ENCODE peak calls at places on chromosomes 2 and 18, in seven cellular contexts. One of them, this sample, is unnamed.

GRCh38 chr18:21894619-21895367 is 154.2 kb downstream of the MIB1 start:
- DNase-seq in IMR-90: peak
- DNase-seq in BJ: no peak
- DNase-seq in hepatocyte: no peak
- DNase-seq in cardiac fibroblast: peak
- DNase-seq in coronary artery: no peak
- DNase-seq in GM12878: no peak
- DNase-seq in this sample: no peak

GRCh38 chr2:163467206-163467605 is 268.6 kb downstream of the FIGN start:
- DNase-seq in IMR-90: no peak
- DNase-seq in BJ: no peak
- DNase-seq in hepatocyte: no peak
- DNase-seq in cardiac fibroblast: no peak
- DNase-seq in coronary artery: no peak
- DNase-seq in GM12878: no peak
- DNase-seq in this sample: no peak

GRCh38 chr18:34783485-34783884 is 73.4 kb downstream of the DTNA start:
- DNase-seq in IMR-90: peak
- DNase-seq in BJ: no peak
- DNase-seq in hepatocyte: no peak
- DNase-seq in cardiac fibroblast: peak
- DNase-seq in coronary artery: no peak
- DNase-seq in GM12878: no peak
- DNase-seq in this sample: peak

GRCh38 chr2:73839653-73840411 is 11.1 kb downstream of the STAMBP start:
- DNase-seq in IMR-90: peak
- DNase-seq in BJ: no peak
- DNase-seq in hepatocyte: no peak
- DNase-seq in cardiac fibroblast: peak
- DNase-seq in coronary artery: no peak
- DNase-seq in GM12878: no peak
- DNase-seq in this sample: no peak

GRCh38 chr2:147030966-147031760 is 813.7 kb upstream of the ACVR2A start:
- DNase-seq in IMR-90: peak
- DNase-seq in BJ: no peak
- DNase-seq in hepatocyte: peak
- DNase-seq in cardiac fibroblast: peak
- DNase-seq in coronary artery: no peak
- DNase-seq in GM12878: no peak
- DNase-seq in this sample: no peak

GRCh38 chr2:68971591-68972231 is 2.7 kb upstream of the GKN1 start:
- DNase-seq in IMR-90: peak
- DNase-seq in BJ: peak
- DNase-seq in hepatocyte: no peak
- DNase-seq in cardiac fibroblast: peak
- DNase-seq in coronary artery: no peak
- DNase-seq in GM12878: no peak
- DNase-seq in this sample: peak

GRCh38 chr2:29055586-29055985 is 18.7 kb downstream of the PCARE start:
- DNase-seq in IMR-90: no peak
- DNase-seq in BJ: no peak
- DNase-seq in hepatocyte: no peak
- DNase-seq in cardiac fibroblast: no peak
- DNase-seq in coronary artery: no peak
- DNase-seq in GM12878: no peak
- DNase-seq in this sample: no peak

GRCh38 chr2:219104107-219105050 is 43.7 kb upstream of the IHH start:
- DNase-seq in IMR-90: peak
- DNase-seq in BJ: peak
- DNase-seq in hepatocyte: no peak
- DNase-seq in cardiac fibroblast: peak
- DNase-seq in coronary artery: no peak
- DNase-seq in GM12878: no peak
- DNase-seq in this sample: peak

GRCh38 chr2:157421377-157421944 is 22.4 kb downstream of the CYTIP start:
- DNase-seq in IMR-90: no peak
- DNase-seq in BJ: no peak
- DNase-seq in hepatocyte: no peak
- DNase-seq in cardiac fibroblast: no peak
- DNase-seq in coronary artery: no peak
- DNase-seq in GM12878: no peak
- DNase-seq in this sample: no peak

GRCh38 chr2:234292955-234293228 is 204.0 kb downstream of the ARL4C start:
- DNase-seq in IMR-90: no peak
- DNase-seq in BJ: no peak
- DNase-seq in hepatocyte: no peak
- DNase-seq in cardiac fibroblast: no peak
- DNase-seq in coronary artery: no peak
- DNase-seq in GM12878: no peak
- DNase-seq in this sample: no peak

GRCh38 chr2:234291765-234292204 is 205.1 kb downstream of the ARL4C start:
- DNase-seq in IMR-90: peak
- DNase-seq in BJ: no peak
- DNase-seq in hepatocyte: peak
- DNase-seq in cardiac fibroblast: peak
- DNase-seq in coronary artery: no peak
- DNase-seq in GM12878: no peak
- DNase-seq in this sample: peak

GRCh38 chr2:234290671-234291070 is 206.2 kb downstream of the ARL4C start:
- DNase-seq in IMR-90: no peak
- DNase-seq in BJ: no peak
- DNase-seq in hepatocyte: no peak
- DNase-seq in cardiac fibroblast: no peak
- DNase-seq in coronary artery: no peak
- DNase-seq in GM12878: peak
- DNase-seq in this sample: no peak

GRCh38 chr2:234292205-234292954 is 204.5 kb downstream of the ARL4C start:
- DNase-seq in IMR-90: no peak
- DNase-seq in BJ: no peak
- DNase-seq in hepatocyte: no peak
- DNase-seq in cardiac fibroblast: peak
- DNase-seq in coronary artery: no peak
- DNase-seq in GM12878: peak
- DNase-seq in this sample: no peak

GRCh38 chr2:234293973-234294372 is 202.9 kb downstream of the ARL4C start:
- DNase-seq in IMR-90: no peak
- DNase-seq in BJ: no peak
- DNase-seq in hepatocyte: no peak
- DNase-seq in cardiac fibroblast: no peak
- DNase-seq in coronary artery: no peak
- DNase-seq in GM12878: no peak
- DNase-seq in this sample: no peak
- TF ChIP-seq CTCF in IMR-90: peak
- TF ChIP-seq CTCF in BJ: no peak
- TF ChIP-seq CTCF in hepatocyte: no peak
- TF ChIP-seq CTCF in cardiac fibroblast: peak
- TF ChIP-seq CTCF in coronary artery: no peak
- TF ChIP-seq CTCF in GM12878: no peak
- TF ChIP-seq CTCF in this sample: no peak

GRCh38 chr2:70946832-70947442 is 11.2 kb downstream of the ATP6V1B1 start:
- DNase-seq in IMR-90: peak
- DNase-seq in BJ: no peak
- DNase-seq in hepatocyte: peak
- DNase-seq in cardiac fibroblast: peak
- DNase-seq in coronary artery: peak
- DNase-seq in GM12878: no peak
- DNase-seq in this sample: peak
- TF ChIP-seq CTCF in IMR-90: peak
- TF ChIP-seq CTCF in BJ: peak
- TF ChIP-seq CTCF in hepatocyte: peak
- TF ChIP-seq CTCF in cardiac fibroblast: peak
- TF ChIP-seq CTCF in coronary artery: no peak
- TF ChIP-seq CTCF in GM12878: peak
- TF ChIP-seq CTCF in this sample: peak

GRCh38 chr18:31206787-31207381 is 44.2 kb upstream of the DSC1 start:
- DNase-seq in IMR-90: peak
- DNase-seq in BJ: no peak
- DNase-seq in hepatocyte: peak
- DNase-seq in cardiac fibroblast: no peak
- DNase-seq in coronary artery: no peak
- DNase-seq in GM12878: peak
- DNase-seq in this sample: no peak
- TF ChIP-seq CTCF in IMR-90: no peak
- TF ChIP-seq CTCF in BJ: no peak
- TF ChIP-seq CTCF in hepatocyte: peak
- TF ChIP-seq CTCF in cardiac fibroblast: no peak
- TF ChIP-seq CTCF in coronary artery: no peak
- TF ChIP-seq CTCF in GM12878: peak
- TF ChIP-seq CTCF in this sample: no peak

GRCh38 chr2:203238711-203239526 is at the start of gene CYP20A1:
- DNase-seq in IMR-90: peak
- DNase-seq in BJ: peak
- DNase-seq in hepatocyte: peak
- DNase-seq in cardiac fibroblast: peak
- DNase-seq in coronary artery: peak
- DNase-seq in GM12878: peak
- DNase-seq in this sample: peak
- TF ChIP-seq CTCF in IMR-90: peak
- TF ChIP-seq CTCF in BJ: peak
- TF ChIP-seq CTCF in hepatocyte: peak
- TF ChIP-seq CTCF in cardiac fibroblast: peak
- TF ChIP-seq CTCF in coronary artery: no peak
- TF ChIP-seq CTCF in GM12878: peak
- TF ChIP-seq CTCF in this sample: peak

GRCh38 chr18:3966246-3966984 is 488.7 kb downstream of the DLGAP1 start:
- DNase-seq in IMR-90: peak
- DNase-seq in BJ: no peak
- DNase-seq in hepatocyte: no peak
- DNase-seq in cardiac fibroblast: no peak
- DNase-seq in coronary artery: no peak
- DNase-seq in GM12878: no peak
- DNase-seq in this sample: no peak

GRCh38 chr18:3973191-3973590 is 481.9 kb downstream of the DLGAP1 start:
- DNase-seq in IMR-90: no peak
- DNase-seq in BJ: no peak
- DNase-seq in hepatocyte: no peak
- DNase-seq in cardiac fibroblast: no peak
- DNase-seq in coronary artery: no peak
- DNase-seq in GM12878: no peak
- DNase-seq in this sample: no peak

GRCh38 chr18:3966985-3967856 is 487.9 kb downstream of the DLGAP1 start:
- DNase-seq in IMR-90: peak
- DNase-seq in BJ: no peak
- DNase-seq in hepatocyte: peak
- DNase-seq in cardiac fibroblast: peak
- DNase-seq in coronary artery: no peak
- DNase-seq in GM12878: no peak
- DNase-seq in this sample: peak

GRCh38 chr18:3972291-3972985 is 482.7 kb downstream of the DLGAP1 start:
- DNase-seq in IMR-90: peak
- DNase-seq in BJ: no peak
- DNase-seq in hepatocyte: no peak
- DNase-seq in cardiac fibroblast: no peak
- DNase-seq in coronary artery: no peak
- DNase-seq in GM12878: no peak
- DNase-seq in this sample: peak

GRCh38 chr18:3970929-3971328 is 484.2 kb downstream of the DLGAP1 start:
- DNase-seq in IMR-90: no peak
- DNase-seq in BJ: no peak
- DNase-seq in hepatocyte: peak
- DNase-seq in cardiac fibroblast: no peak
- DNase-seq in coronary artery: no peak
- DNase-seq in GM12878: no peak
- DNase-seq in this sample: peak
- TF ChIP-seq CTCF in IMR-90: no peak
- TF ChIP-seq CTCF in BJ: peak
- TF ChIP-seq CTCF in hepatocyte: peak
- TF ChIP-seq CTCF in cardiac fibroblast: no peak
- TF ChIP-seq CTCF in coronary artery: no peak
- TF ChIP-seq CTCF in GM12878: no peak
- TF ChIP-seq CTCF in this sample: peak

DNA sequence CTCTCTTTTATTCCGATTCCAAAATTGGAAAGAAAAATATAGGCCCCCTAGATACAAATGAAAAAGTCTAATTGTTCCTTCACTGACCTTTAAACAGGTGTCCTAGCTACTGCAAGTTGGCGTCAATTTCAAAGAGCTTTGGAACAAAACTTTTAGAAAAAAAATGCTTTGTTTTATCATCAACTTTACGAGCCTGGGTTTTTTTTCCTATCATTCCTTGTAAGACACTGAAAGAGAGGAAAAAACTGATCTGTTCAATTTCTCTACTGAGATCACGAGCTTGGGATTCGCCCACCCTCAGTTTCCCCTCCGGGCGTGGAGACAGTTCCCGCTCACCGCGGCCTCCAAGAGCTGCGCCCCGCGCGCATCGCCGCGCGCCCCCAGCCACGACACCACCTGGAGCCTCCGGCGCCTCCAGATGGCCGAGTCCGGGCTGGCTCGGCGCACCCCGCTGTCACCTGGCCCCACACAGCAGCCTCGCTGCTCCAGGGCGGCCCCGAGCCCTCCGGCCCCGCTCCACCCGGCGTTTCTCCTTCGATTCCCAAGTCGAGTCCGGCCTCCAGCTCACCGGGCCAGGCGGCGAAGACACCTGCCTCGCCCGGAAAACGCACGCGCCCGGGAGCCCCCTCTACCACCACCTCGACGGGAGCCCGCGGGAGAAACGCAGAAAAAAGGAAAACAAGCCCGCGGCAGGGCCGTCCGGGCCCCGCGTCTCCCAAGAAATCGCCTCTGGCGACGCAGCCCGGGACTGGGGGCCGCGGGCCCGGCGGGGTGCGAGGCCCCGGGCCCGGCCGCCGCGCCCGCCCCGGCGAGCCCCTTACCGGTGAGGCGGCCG is 659 bp downstream of the TBC1D8 start:
- DNase-seq in IMR-90: no peak
- DNase-seq in BJ: no peak
- DNase-seq in hepatocyte: peak
- DNase-seq in cardiac fibroblast: peak
- DNase-seq in coronary artery: peak
- DNase-seq in GM12878: no peak
- DNase-seq in this sample: no peak
- TF ChIP-seq CTCF in IMR-90: no peak
- TF ChIP-seq CTCF in BJ: no peak
- TF ChIP-seq CTCF in hepatocyte: no peak
- TF ChIP-seq CTCF in cardiac fibroblast: no peak
- TF ChIP-seq CTCF in coronary artery: no peak
- TF ChIP-seq CTCF in GM12878: peak
- TF ChIP-seq CTCF in this sample: no peak

GRCh38 chr2:85623991-85624390 is 8.0 kb downstream of the USP39 start:
- DNase-seq in IMR-90: no peak
- DNase-seq in BJ: no peak
- DNase-seq in hepatocyte: no peak
- DNase-seq in cardiac fibroblast: no peak
- DNase-seq in coronary artery: no peak
- DNase-seq in GM12878: no peak
- DNase-seq in this sample: no peak

GRCh38 chr2:85615413-85615728 is 615 bp upstream of the USP39 start:
- DNase-seq in IMR-90: no peak
- DNase-seq in BJ: no peak
- DNase-seq in hepatocyte: no peak
- DNase-seq in cardiac fibroblast: no peak
- DNase-seq in coronary artery: no peak
- DNase-seq in GM12878: no peak
- DNase-seq in this sample: no peak

GRCh38 chr2:85619617-85620016 is 3.6 kb downstream of the USP39 start:
- DNase-seq in IMR-90: no peak
- DNase-seq in BJ: no peak
- DNase-seq in hepatocyte: no peak
- DNase-seq in cardiac fibroblast: no peak
- DNase-seq in coronary artery: no peak
- DNase-seq in GM12878: no peak
- DNase-seq in this sample: no peak

GRCh38 chr2:85621338-85621737 is 5.4 kb downstream of the USP39 start:
- DNase-seq in IMR-90: no peak
- DNase-seq in BJ: no peak
- DNase-seq in hepatocyte: no peak
- DNase-seq in cardiac fibroblast: no peak
- DNase-seq in coronary artery: no peak
- DNase-seq in GM12878: no peak
- DNase-seq in this sample: no peak
- TF ChIP-seq CTCF in IMR-90: no peak
- TF ChIP-seq CTCF in BJ: no peak
- TF ChIP-seq CTCF in hepatocyte: no peak
- TF ChIP-seq CTCF in cardiac fibroblast: no peak
- TF ChIP-seq CTCF in coronary artery: no peak
- TF ChIP-seq CTCF in GM12878: no peak
- TF ChIP-seq CTCF in this sample: no peak

This sample was measured in HFFc6.